ENCODE peak calls at places on chromosomes 7 and 10, in five cellular contexts. B is mesothelial cell of epicardium, S is RWPE1, T is GM04504, F is NCI-H2081. J is an unnamed sample.

GRCh38 chr10:6748981-6749630 is 169.0 kb upstream of the PRKCQ start:
- DNase-seq in F (no peak), S (peak), B (no peak), T (peak), J (no peak)

GRCh38 chr10:1561731-1562337 is 175.5 kb downstream of the ADARB2 start:
- DNase-seq in T (no peak), F (no peak), B (no peak), S (no peak), J (no peak)

GRCh38 chr10:21926949-21927348 is 76.6 kb downstream of the DNAJC1 start:
- DNase-seq in B (no peak), S (peak), F (no peak), T (peak), J (no peak)

GRCh38 chr10:128875955-128876354 is 591.1 kb upstream of the MGMT start:
- DNase-seq in S (no peak), T (peak), B (peak), F (no peak), J (no peak)

GRCh38 chr10:112335104-112335840 is 38.6 kb upstream of the ACSL5 start:
- DNase-seq in F (no peak), B (no peak), T (no peak), S (no peak), J (no peak)

GRCh38 chr10:78524941-78525340 is 491.3 kb downstream of the RPS24 start:
- DNase-seq in B (no peak), S (no peak), F (peak), T (no peak), J (peak)

GRCh38 chr7:17274551-17275245 is 23.8 kb upstream of the AHR start:
- DNase-seq in F (peak), T (no peak), S (peak), B (no peak), J (no peak)

GRCh38 chr7:27100601-27101187 is 1.8 kb downstream of the HOXA2 start:
- DNase-seq in F (no peak), S (no peak), B (no peak), T (no peak), J (no peak)

GRCh38 chr10:45660876-45661411 is 11.6 kb downstream of the ZFAND4 start:
- DNase-seq in B (no peak), S (no peak), F (no peak), T (no peak), J (no peak)

GRCh38 chr10:22834471-22834870 is 93.4 kb upstream of the ARMC3 start:
- DNase-seq in T (no peak), B (no peak), F (no peak), S (no peak), J (no peak)

GRCh38 chr7:24894670-24895221 is 85.2 kb downstream of the OSBPL3 start:
- DNase-seq in S (no peak), T (no peak), F (no peak), B (no peak), J (no peak)

GRCh38 chr7:125668321-125668993 is 738.8 kb upstream of the POT1 start:
- DNase-seq in B (no peak), S (no peak), T (no peak), F (no peak), J (no peak)

GRCh38 chr7:48094861-48095293 is 5.8 kb downstream of the UPP1 start:
- DNase-seq in B (no peak), F (no peak), T (no peak), S (peak), J (no peak)

GRCh38 chr7:154672659-154673415 is 330.1 kb downstream of the PAXIP1 start:
- DNase-seq in F (peak), S (peak), T (no peak), B (no peak), J (no peak)

GRCh38 chr10:115980470-115980869 is 292.5 kb downstream of the GFRA1 start:
- DNase-seq in B (no peak), T (no peak), S (no peak), F (no peak), J (no peak)

GRCh38 chr7:158539711-158540146 is 47.9 kb downstream of the PTPRN2 start:
- DNase-seq in T (no peak), F (no peak), B (no peak), S (no peak), J (no peak)

GRCh38 chr10:63633677-63634487 is 112.7 kb downstream of the REEP3 start:
- DNase-seq in S (peak), F (peak), B (no peak), T (no peak), J (no peak)

GRCh38 chr7:42247301-42247700 is 10.3 kb upstream of the GLI3 start:
- DNase-seq in F (no peak), S (no peak), T (no peak), B (no peak), J (no peak)

GRCh38 chr7:51456471-51457060 is 140.0 kb upstream of the COBL start:
- DNase-seq in B (no peak), T (no peak), S (no peak), F (no peak), J (no peak)

GRCh38 chr7:93015193-93016084 is 102.3 kb downstream of the SAMD9 start:
- DNase-seq in S (no peak), F (no peak), T (no peak), B (no peak), J (no peak)

GRCh38 chr7:143281529-143281928 is 3.2 kb upstream of the TMEM139 start:
- DNase-seq in F (no peak), S (no peak), B (no peak), T (no peak), J (no peak)

GRCh38 chr7:71694678-71695077 is 562.7 kb downstream of the GALNT17 start:
- DNase-seq in F (no peak), S (no peak), B (no peak), T (no peak), J (no peak)

GRCh38 chr10:5649746-5650145 is 16.6 kb downstream of the ASB13 start:
- DNase-seq in T (no peak), B (no peak), S (no peak), F (no peak), J (no peak)

GRCh38 chr10:47347303-47347675 is 874 bp upstream of the RBP3 start:
- DNase-seq in S (no peak), B (no peak), F (no peak), T (no peak), J (no peak)

GRCh38 chr10:21095494-21096055 is 198.5 kb upstream of the NEBL start:
- DNase-seq in T (no peak), F (no peak), S (no peak), B (no peak), J (no peak)

GRCh38 chr7:32163911-32164310 is 93.7 kb upstream of the PDE1C start:
- DNase-seq in B (no peak), F (no peak), T (no peak), S (no peak), J (no peak)

GRCh38 chr10:52208394-52208793 is 105.7 kb upstream of the DKK1 start:
- DNase-seq in B (no peak), F (no peak), T (no peak), S (no peak), J (no peak)

GRCh38 chr10:48231699-48232315 is 42.7 kb downstream of the FRMPD2 start:
- DNase-seq in S (no peak), B (no peak), F (no peak), T (no peak), J (no peak)

GRCh38 chr10:110326351-110327032 is 21.8 kb upstream of the SMNDC1 start:
- DNase-seq in F (no peak), S (no peak), B (no peak), T (peak), J (no peak)

GRCh38 chr7:155333346-155334234 is 35.9 kb downstream of the INSIG1 start:
- DNase-seq in S (no peak), B (no peak), T (no peak), F (peak), J (peak)

GRCh38 chr7:107966701-107967100 is 36.3 kb downstream of the LAMB1 start:
- DNase-seq in S (no peak), F (no peak), B (no peak), T (peak), J (peak)

GRCh38 chr10:31242902-31243301 is 76.1 kb upstream of the ZEB1 start:
- DNase-seq in B (no peak), S (peak), T (peak), F (no peak), J (no peak)

GRCh38 chr7:148402159-148402558 is 188.4 kb upstream of the C7orf33 start:
- DNase-seq in T (no peak), B (no peak), S (peak), F (no peak), J (no peak)

GRCh38 chr7:37342665-37343471 is 105.8 kb downstream of the ELMO1 start:
- DNase-seq in B (no peak), T (no peak), S (no peak), F (no peak), J (no peak)

GRCh38 chr7:151085691-151086620 is at the start of gene AGAP3:
- DNase-seq in T (no peak), S (peak), F (peak), B (peak), J (peak)

GRCh38 chr7:157418204-157419029 is 81.6 kb downstream of the DNAJB6 start:
- DNase-seq in F (no peak), T (no peak), B (no peak), S (no peak), J (no peak)

GRCh38 chr10:71725998-71726672 is 6.6 kb upstream of the C10orf105 start:
- DNase-seq in B (no peak), T (no peak), F (no peak), S (peak), J (no peak)

GRCh38 chr7:37921340-37921805 is 933 bp downstream of the EPDR1 start:
- DNase-seq in F (peak), S (no peak), B (peak), T (no peak), J (no peak)

GRCh38 chr7:151992375-151992774 is 33.1 kb upstream of the GALNT11 start:
- DNase-seq in T (no peak), S (peak), B (peak), F (peak), J (peak)